ENCODE peak calls at places on chromosomes 1 and 21, in four cellular contexts. T is A549, A is K562, D is HepG2. R is an unnamed sample.

GRCh38 chr1:153095764-153096163 is 1.4 kb upstream of the SPRR2E start:
- DNase-seq in T (no peak), D (no peak), A (no peak), R (no peak)

GRCh38 chr1:91884459-91885290 is 1.3 kb downstream of the TGFBR3 start:
- DNase-seq in T (no peak), D (peak; percentile 43), A (no peak), R (peak; percentile 24)

GRCh38 chr21:37335053-37335452 is 31.5 kb upstream of the DYRK1A start:
- DNase-seq in D (no peak), A (no peak), T (no peak), R (no peak)

GRCh38 chr1:61056674-61057439 is 25.5 kb upstream of the NFIA start:
- DNase-seq in T (no peak), A (peak; percentile 53), D (no peak), R (peak; percentile 38)

GRCh38 chr21:40841524-40842196 is 5.3 kb downstream of the DSCAM start:
- DNase-seq in D (peak; percentile 6), T (peak; percentile 3), A (no peak), R (no peak)

GRCh38 chr1:110645172-110645571 is 29.6 kb downstream of the KCNA3 start:
- DNase-seq in T (no peak), A (no peak), D (no peak), R (no peak)

GRCh38 chr1:21332691-21333449 is 42.6 kb upstream of the ECE1 start:
- DNase-seq in D (peak; percentile 59), A (no peak), T (no peak), R (no peak)

GRCh38 chr1:226590626-226591025 is 42.1 kb downstream of the STUM start:
- DNase-seq in A (no peak), D (no peak), T (no peak), R (no peak)

GRCh38 chr1:248815407-248816034 is 10.2 kb downstream of the SH3BP5L start:
- DNase-seq in A (no peak), T (no peak), D (no peak), R (no peak)

GRCh38 chr1:35506960-35507901 is 50.0 kb downstream of the KIAA0319L start:
- DNase-seq in D (no peak), A (no peak), T (no peak), R (no peak)

GRCh38 chr1:240802271-240802670 is 190.3 kb upstream of the GREM2 start:
- DNase-seq in T (no peak), D (no peak), A (no peak), R (no peak)

GRCh38 chr1:203306970-203307541 is 1.7 kb downstream of the BTG2 start:
- DNase-seq in D (no peak), T (no peak), A (no peak), R (no peak)

GRCh38 chr1:57489342-57490036 is 65.6 kb upstream of the DAB1 start:
- DNase-seq in A (no peak), T (no peak), D (no peak), R (peak; percentile 91)

GRCh38 chr1:147811273-147811672 is 50.9 kb upstream of the GJA5 start:
- DNase-seq in D (no peak), A (no peak), T (no peak), R (no peak)

DNA sequence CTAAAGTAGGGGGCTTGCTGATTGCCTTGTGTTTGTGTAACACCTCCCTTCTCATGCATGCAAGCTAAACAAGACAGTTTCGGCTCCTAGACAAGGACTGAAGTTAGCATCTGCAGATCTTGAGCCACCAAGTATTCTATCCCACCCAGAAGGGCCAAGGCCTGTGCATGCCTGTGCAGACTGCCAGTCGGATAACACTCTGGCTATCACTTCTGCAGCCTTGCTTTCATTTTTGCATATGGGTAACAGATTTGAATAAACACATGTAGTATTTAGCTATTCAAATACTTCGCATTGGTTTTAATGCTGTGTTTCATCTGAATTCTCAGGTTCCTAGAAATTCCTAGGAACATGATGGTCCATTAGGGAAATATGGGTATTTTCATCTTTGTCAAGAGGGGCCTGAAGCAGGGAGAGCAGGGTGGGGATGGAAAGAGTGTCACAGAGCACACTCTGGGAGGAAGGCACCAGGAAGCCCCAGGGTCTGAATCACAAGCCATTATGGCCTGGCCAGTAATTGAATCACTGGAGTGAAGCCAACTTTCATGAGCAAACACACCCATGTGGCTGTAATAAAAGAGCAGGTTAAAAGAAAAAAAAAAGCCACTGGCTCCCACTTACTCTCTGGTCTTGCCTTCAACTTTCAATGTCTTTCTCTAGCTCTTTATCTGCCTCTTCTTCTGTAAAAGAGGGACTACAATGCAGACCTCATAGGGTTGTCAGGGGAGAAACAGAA is 28.2 kb downstream of the GADD45A start:
- DNase-seq in D (peak; percentile 45), A (peak; percentile 28), T (peak; percentile 23), R (peak; percentile 91)
- TF ChIP-seq CEBPB in D (no peak), A (no peak), T (no peak), R (no peak)

GRCh38 chr1:113868387-113869083 is 3.0 kb downstream of the PTPN22 start:
- DNase-seq in T (no peak), D (no peak), A (no peak), R (peak; percentile 59)
- TF ChIP-seq MAZ in T (no peak), D (no peak), A (no peak), R (no peak)

DNA sequence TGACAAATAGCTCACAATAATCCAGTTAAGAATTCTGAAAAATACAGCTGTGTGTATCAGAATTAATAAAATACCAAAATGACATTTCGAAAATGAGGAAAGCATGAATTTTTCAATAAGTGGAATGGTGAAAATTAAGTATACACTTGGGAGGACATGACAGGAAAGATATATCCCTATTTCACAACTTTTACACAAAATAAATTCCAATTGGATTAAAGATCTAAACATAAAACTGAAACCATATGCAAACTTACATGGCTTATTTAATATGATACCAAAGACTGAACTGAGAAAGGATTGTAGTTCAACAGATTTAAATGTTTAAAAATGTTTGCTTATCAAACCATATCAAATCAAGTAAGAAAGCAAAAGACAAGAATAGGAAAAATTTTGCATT is 510.4 kb upstream of the ADAMTS5 start:
- DNase-seq in T (no peak), A (no peak), D (no peak), R (peak; percentile 27)
- TF ChIP-seq CEBPB in T (no peak), A (no peak), D (no peak), R (peak; percentile 52)

GRCh38 chr1:228276361-228276831 is 68.6 kb downstream of the OBSCN start:
- DNase-seq in T (no peak), D (no peak), A (no peak), R (no peak)
- TF ChIP-seq MAZ in T (no peak), D (no peak), A (no peak), R (no peak)

DNA sequence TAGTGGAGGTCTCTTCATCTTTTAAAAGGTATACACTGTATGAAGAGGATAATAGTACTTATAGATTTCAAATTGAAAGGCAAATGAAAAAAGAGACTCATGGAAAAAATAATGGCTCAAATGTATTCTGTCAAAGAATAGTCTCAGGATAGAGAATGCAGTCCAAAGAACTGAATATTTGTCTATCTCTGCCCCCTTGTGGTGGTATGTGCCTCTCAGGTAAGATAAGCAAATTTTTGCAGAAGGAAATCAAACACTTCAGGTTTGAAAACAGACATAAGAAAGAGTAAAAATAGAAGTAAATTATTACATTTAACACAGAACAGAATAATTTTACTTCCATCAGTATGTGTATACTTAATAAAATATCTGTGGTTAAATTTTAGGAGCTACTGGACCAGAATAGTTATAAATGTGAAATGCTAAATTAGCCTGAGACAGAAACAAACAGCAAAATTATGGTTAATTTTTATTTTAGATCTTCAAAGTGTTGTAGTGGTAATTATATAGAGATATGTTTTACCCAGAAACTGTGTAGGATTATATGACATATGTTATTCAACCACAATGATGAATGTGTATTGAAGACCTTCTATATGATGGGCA is 164.4 kb upstream of the PALMD start:
- DNase-seq in D (peak; percentile 60), A (peak; percentile 38), T (peak; percentile 2), R (peak; percentile 68)
- TF ChIP-seq CEBPB in D (no peak), A (no peak), T (no peak), R (no peak)

GRCh38 chr1:162220009-162220539 is 150.6 kb downstream of the NOS1AP start:
- DNase-seq in D (no peak), A (no peak), T (no peak), R (no peak)

GRCh38 chr1:162217674-162218073 is 148.2 kb downstream of the NOS1AP start:
- DNase-seq in A (no peak), D (no peak), T (no peak), R (no peak)

GRCh38 chr1:162219461-162219860 is 150.0 kb downstream of the NOS1AP start:
- DNase-seq in D (no peak), A (no peak), T (no peak), R (no peak)

GRCh38 chr1:162218546-162218945 is 149.1 kb downstream of the NOS1AP start:
- DNase-seq in A (no peak), T (no peak), D (no peak), R (no peak)

DNA sequence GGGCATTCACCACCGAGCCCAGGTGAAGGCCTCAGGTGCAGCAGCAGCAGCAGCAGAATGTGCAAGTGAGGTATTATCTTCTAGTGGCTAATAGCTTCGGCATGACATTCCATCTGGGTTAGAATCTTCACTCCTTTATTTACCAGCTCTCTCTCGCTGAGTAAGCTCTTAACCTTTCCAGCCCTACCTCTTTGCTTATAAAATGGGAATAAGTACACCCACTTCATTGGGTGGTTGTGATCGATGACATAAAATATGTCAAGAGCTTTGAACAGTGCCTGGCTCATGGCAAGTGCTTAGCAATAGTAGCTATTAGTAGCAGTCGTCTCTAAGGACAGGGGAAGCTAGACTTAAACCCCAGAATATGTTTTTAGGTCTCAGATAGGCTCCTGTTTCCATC is 149.5 kb downstream of the NOS1AP start:
- DNase-seq in T (no peak), D (no peak), A (no peak), R (no peak)
- TF ChIP-seq MAZ in T (no peak), D (no peak), A (no peak), R (no peak)

GRCh38 chr1:28421744-28422143 is 52.2 kb downstream of the PHACTR4 start:
- DNase-seq in D (no peak), T (no peak), A (no peak), R (no peak)
- TF ChIP-seq CEBPB in D (no peak), T (no peak), A (no peak), R (no peak)